ENCODE peak calls at places on chromosomes 7 and 10, in seven cellular contexts. R, Z, H, J, O, E and C are unnamed samples.

GRCh38 chr7:111486472-111487142 is 75.7 kb downstream of the IMMP2L start:
- DNase-seq in J (peak), O (peak), Z (no peak), E (peak), H (peak), R (peak), C (peak)

GRCh38 chr10:70222340-70222794 is 10.9 kb downstream of the PPA1 start:
- DNase-seq in R (no peak), J (no peak), H (no peak), Z (no peak), O (no peak), E (no peak), C (no peak)

GRCh38 chr7:83015921-83016320 is 146.8 kb downstream of the PCLO start:
- DNase-seq in R (no peak), Z (no peak), J (no peak), O (no peak), E (no peak), H (no peak), C (no peak)

GRCh38 chr7:140009735-140010134 is 53.0 kb downstream of the PARP12 start:
- DNase-seq in O (no peak), H (no peak), Z (no peak), R (no peak), E (no peak), J (no peak), C (no peak)

GRCh38 chr7:156889089-156889488 is 3.9 kb downstream of the LMBR1 start:
- DNase-seq in H (no peak), J (no peak), E (no peak), O (no peak), R (no peak), Z (no peak), C (no peak)

GRCh38 chr7:99090811-99091582 is 52.9 kb downstream of the SMURF1 start:
- DNase-seq in Z (no peak), E (no peak), H (no peak), O (no peak), R (no peak), J (no peak), C (no peak)

GRCh38 chr10:6348091-6348862 is 145.5 kb downstream of the PFKFB3 start:
- DNase-seq in J (peak), R (no peak), E (no peak), O (no peak), H (no peak), Z (peak), C (no peak)

GRCh38 chr7:1716263-1717094 is 46.4 kb downstream of the ELFN1 start:
- DNase-seq in O (no peak), Z (peak), H (no peak), R (no peak), E (no peak), J (no peak), C (no peak)

GRCh38 chr10:33137356-33138007 is 179.5 kb upstream of the ITGB1 start:
- DNase-seq in E (no peak), O (no peak), J (no peak), H (no peak), R (no peak), Z (no peak), C (no peak)

GRCh38 chr10:112963835-112964234 is 13.8 kb downstream of the TCF7L2 start:
- DNase-seq in J (no peak), E (no peak), R (no peak), Z (no peak), O (no peak), H (no peak), C (no peak)

GRCh38 chr10:30313579-30314376 is 35.3 kb downstream of the MTPAP start:
- DNase-seq in Z (no peak), O (no peak), R (no peak), H (no peak), E (no peak), J (no peak), C (no peak)

GRCh38 chr7:127935847-127936376 is 95.3 kb downstream of the LRRC4 start:
- DNase-seq in J (no peak), H (no peak), Z (no peak), R (no peak), O (no peak), E (no peak), C (no peak)

GRCh38 chr7:135959655-135960363 is 17.4 kb downstream of the MTPN start:
- DNase-seq in Z (no peak), E (no peak), J (no peak), R (no peak), H (no peak), O (no peak), C (no peak)

GRCh38 chr7:97731736-97732370 is at the start of gene TAC1:
- DNase-seq in O (peak), J (no peak), H (no peak), Z (peak), R (no peak), E (no peak), C (no peak)

GRCh38 chr10:3500408-3500856 is 284.6 kb downstream of the KLF6 start:
- DNase-seq in Z (no peak), E (no peak), J (no peak), O (peak), H (no peak), R (peak), C (no peak)

GRCh38 chr10:50291261-50291850 is 40.0 kb upstream of the ASAH2 start:
- DNase-seq in H (no peak), E (no peak), O (peak), R (no peak), Z (no peak), J (peak), C (no peak)